ENCODE peak calls at places on chromosomes 5 and 9, in four cellular contexts. I is WTC11, J is K562, K is HepG2. N is an unnamed sample.

GRCh38 chr5:96726802-96727201 is 64.6 kb downstream of the CAST start:
- DNase-seq in I (no peak), J (no peak), K (no peak), N (no peak)

GRCh38 chr5:150412319-150413175 is at the start of gene CD74:
- DNase-seq in I (peak; percentile 75), J (no peak), K (peak; percentile 90), N (no peak)

GRCh38 chr9:79581388-79581787 is 9.6 kb downstream of the TLE4 start:
- DNase-seq in J (no peak), I (no peak), K (no peak), N (no peak)

GRCh38 chr5:17306726-17307091 is 89.3 kb downstream of the BASP1 start:
- DNase-seq in K (no peak), I (no peak), J (no peak), N (no peak)

GRCh38 chr5:76807296-76807695 is 11.5 kb upstream of the F2RL1 start:
- DNase-seq in K (peak; percentile 36), I (no peak), J (no peak), N (no peak)

GRCh38 chr9:14238518-14238917 is 75.4 kb downstream of the NFIB start:
- DNase-seq in K (peak; percentile 40), J (no peak), I (no peak), N (no peak)

GRCh38 chr5:922041-922744 is 29.5 kb downstream of the TRIP13 start:
- DNase-seq in J (no peak), K (no peak), I (no peak), N (no peak)

GRCh38 chr9:129330711-129331279 is 152.7 kb upstream of the IER5L start:
- DNase-seq in K (no peak), I (no peak), J (no peak), N (no peak)

GRCh38 chr5:37533851-37534250 is 154.7 kb downstream of the WDR70 start:
- DNase-seq in I (no peak), J (no peak), K (no peak), N (no peak)

GRCh38 chr5:82004511-82004910 is 32.7 kb downstream of the ATG10 start:
- DNase-seq in K (no peak), J (no peak), I (no peak), N (no peak)

GRCh38 chr5:114387433-114387832 is 25.6 kb downstream of the KCNN2 start:
- DNase-seq in I (no peak), K (no peak), J (no peak), N (no peak)

GRCh38 chr5:66927140-66927539 is 269.5 kb downstream of the CD180 start:
- DNase-seq in I (no peak), K (no peak), J (no peak), N (no peak)

GRCh38 chr9:69427286-69427685 is 102.3 kb downstream of the ENTREP1 start:
- DNase-seq in K (no peak), J (no peak), I (no peak), N (no peak)

GRCh38 chr9:127635198-127635735 is 23.2 kb downstream of the STXBP1 start:
- DNase-seq in J (no peak), I (no peak), K (no peak), N (no peak)

GRCh38 chr5:154878642-154879335 is 20.4 kb downstream of the CNOT8 start:
- DNase-seq in I (no peak), J (no peak), K (no peak), N (no peak)

GRCh38 chr9:109962215-109962614 is 182.2 kb downstream of the PALM2AKAP2 start:
- DNase-seq in J (no peak), I (no peak), K (no peak), N (no peak)

GRCh38 chr9:72292184-72292787 is 72.7 kb downstream of the ZFAND5 start:
- DNase-seq in I (no peak), J (no peak), K (peak; percentile 30), N (no peak)

GRCh38 chr5:141874262-141874964 is 3.8 kb downstream of the PCDH1 start:
- DNase-seq in I (no peak), J (no peak), K (peak; percentile 37), N (no peak)

GRCh38 chr9:106356924-106357323 is 506.0 kb upstream of the ZNF462 start:
- DNase-seq in K (no peak), J (no peak), I (no peak), N (no peak)

GRCh38 chr9:6739218-6739617 is 18.6 kb upstream of the KDM4C start:
- DNase-seq in K (peak; percentile 39), I (no peak), J (no peak), N (peak; percentile 8)

GRCh38 chr9:91059713-91060112 is 258.1 kb downstream of the SYK start:
- DNase-seq in K (no peak), I (no peak), J (no peak), N (no peak)

GRCh38 chr5:34740306-34740891 is 84.3 kb downstream of the RAI14 start:
- DNase-seq in J (no peak), I (no peak), K (no peak), N (no peak)

GRCh38 chr5:74250304-74251102 is 390.0 kb downstream of the ENC1 start:
- DNase-seq in I (no peak), J (no peak), K (no peak), N (no peak)

GRCh38 chr9:71504636-71505035 is 263.7 kb downstream of the CEMIP2 start:
- DNase-seq in I (no peak), K (no peak), J (no peak), N (no peak)

GRCh38 chr5:71528206-71528605 is 58.9 kb upstream of the MCCC2 start:
- DNase-seq in I (no peak), J (no peak), K (no peak), N (no peak)

GRCh38 chr5:168047043-168047668 is 244.3 kb upstream of the WWC1 start:
- DNase-seq in K (peak; percentile 43), I (peak; percentile 72), J (no peak), N (peak; percentile 38)

GRCh38 chr5:17379188-17379951 is 118.7 kb upstream of the TAF11L2 start:
- DNase-seq in K (no peak), I (no peak), J (no peak), N (peak; percentile 63)

GRCh38 chr9:117266855-117267497 is 147.9 kb downstream of the ASTN2 start:
- DNase-seq in J (no peak), I (no peak), K (no peak), N (no peak)

GRCh38 chr5:65926276-65926761 is at the start of gene ERBIN:
- DNase-seq in I (peak; percentile 73), K (peak; percentile 41), J (peak; percentile 57), N (peak; percentile 43)

GRCh38 chr5:65928341-65928752 is 2.0 kb downstream of the ERBIN start:
- DNase-seq in I (no peak), J (no peak), K (no peak), N (no peak)

GRCh38 chr5:65927497-65928340 is 1.3 kb downstream of the ERBIN start:
- DNase-seq in J (no peak), K (peak; percentile 52), I (no peak), N (peak; percentile 43)

GRCh38 chr5:65925601-65926275 is 637 bp upstream of the ERBIN start:
- DNase-seq in J (peak; percentile 89), I (peak; percentile 84), K (peak; percentile 74), N (peak; percentile 83)

DNA sequence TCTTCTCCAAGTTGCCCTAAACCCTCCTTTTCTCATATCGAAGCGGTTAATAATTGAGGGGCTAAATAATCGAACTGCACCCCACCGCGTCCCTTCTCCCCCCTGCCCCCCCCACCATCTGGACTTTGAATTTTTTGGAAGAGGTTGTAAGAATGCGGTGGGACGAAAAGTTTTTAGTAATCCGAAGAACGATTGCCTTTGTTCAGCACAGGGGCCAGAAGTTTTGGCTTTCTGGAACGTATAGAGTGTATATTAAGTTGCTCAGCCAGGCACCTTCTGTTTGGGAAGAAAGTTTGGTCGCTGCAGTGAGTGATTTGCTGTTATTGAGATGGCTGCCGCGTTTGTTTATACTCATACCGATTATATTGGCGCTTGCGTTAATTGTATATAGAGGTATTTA is 518 bp downstream of the ERBIN start:
- DNase-seq in I (no peak), K (no peak), J (no peak), N (no peak)
- TF ChIP-seq ELF4 in I (no peak), K (no peak), J (no peak), N (no peak)

DNA sequence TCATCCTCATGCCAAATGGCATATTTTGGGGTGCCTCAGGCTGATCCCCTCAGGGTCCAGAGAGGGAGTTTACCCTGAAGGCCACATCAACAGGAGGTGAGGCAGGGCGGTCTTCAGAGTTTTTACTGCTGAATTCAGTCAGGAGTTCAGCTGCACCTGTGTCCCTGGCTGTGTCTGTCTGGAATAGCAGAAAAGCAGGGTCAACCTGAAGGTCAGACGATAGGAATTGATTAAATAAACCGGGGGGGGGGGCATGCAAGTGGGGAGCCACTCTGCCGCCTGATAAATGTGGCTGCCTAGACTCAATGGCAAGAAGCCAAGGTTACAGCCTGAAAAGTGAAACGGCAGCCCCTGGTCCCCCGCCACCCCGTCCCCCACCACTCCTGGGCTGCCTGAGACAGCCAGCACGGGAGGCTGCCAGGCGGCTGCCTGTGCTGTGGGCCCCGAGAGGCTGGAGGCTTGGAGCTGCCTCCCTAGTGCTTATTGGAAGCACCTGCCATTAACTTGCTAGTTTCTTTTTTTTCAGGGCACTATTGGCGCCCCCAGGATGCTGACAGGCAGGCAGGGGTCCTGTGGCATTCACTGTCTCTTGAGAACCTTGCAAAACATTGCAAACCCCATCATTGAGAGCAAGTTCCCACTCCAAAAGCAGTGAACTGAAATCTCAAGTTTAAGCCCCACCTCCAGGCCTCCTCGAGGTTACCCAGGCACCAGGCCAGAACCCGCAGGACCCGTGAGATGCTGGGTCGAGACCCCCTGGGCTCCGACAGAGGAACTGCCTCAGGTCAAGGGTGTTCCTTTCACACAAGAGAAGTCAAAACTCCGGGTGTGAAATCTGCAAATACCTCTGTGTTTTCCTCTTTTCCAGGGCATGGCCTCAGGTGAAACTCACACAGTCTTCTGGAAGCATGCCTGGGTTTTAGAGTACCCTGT is 182.5 kb upstream of the PPP1R26 start:
- DNase-seq in K (no peak), I (peak; percentile 13), J (no peak), N (no peak)
- TF ChIP-seq ELF4 in K (no peak), I (no peak), J (no peak), N (no peak)

GRCh38 chr5:134430001-134430569 is 18.4 kb upstream of the CDKN2AIPNL start:
- DNase-seq in K (no peak), J (no peak), I (peak; percentile 33), N (no peak)

GRCh38 chr5:134435525-134435924 is 23.8 kb upstream of the CDKN2AIPNL start:
- DNase-seq in K (no peak), J (no peak), I (no peak), N (no peak)

GRCh38 chr5:134432174-134432573 is 20.5 kb upstream of the CDKN2AIPNL start:
- DNase-seq in I (no peak), J (no peak), K (no peak), N (no peak)

GRCh38 chr5:134436523-134437339 is 25.1 kb upstream of the CDKN2AIPNL start:
- DNase-seq in I (no peak), J (no peak), K (peak; percentile 64), N (no peak)

DNA sequence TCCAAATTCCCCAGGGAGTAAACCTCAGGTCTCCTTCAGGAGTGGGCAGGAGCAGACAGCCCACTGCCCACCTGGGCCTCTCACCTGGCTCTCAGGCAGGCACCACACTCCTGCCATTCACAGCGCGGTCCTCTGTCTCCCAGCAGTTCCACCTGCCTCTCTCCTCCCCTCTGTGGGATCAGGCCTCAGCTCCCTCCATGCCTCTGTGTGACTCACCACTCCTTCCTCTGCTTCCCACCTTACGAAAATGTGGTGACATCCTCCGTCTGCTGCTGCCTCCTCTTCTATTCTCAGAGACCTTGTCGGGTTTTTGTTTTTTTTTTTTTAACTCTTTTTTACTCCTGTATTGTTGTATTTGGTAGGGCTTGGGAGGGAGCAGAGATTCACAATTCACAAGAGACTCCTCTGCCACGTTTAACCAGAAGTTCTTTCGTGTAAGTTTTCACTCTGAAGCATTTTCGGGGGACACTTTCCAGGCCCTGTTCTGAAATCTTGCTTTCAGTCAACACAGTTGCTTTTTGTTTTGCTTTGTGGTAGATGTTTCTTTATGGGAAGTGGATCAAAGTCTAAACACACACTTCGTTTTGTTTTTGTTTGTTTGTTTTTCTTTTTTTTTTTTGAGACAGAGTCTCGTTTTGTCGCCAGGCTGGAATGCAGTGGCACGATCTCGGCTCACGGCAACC is 21.1 kb upstream of the CDKN2AIPNL start:
- DNase-seq in J (no peak), I (no peak), K (no peak), N (no peak)
- TF ChIP-seq ELF4 in J (no peak), I (no peak), K (no peak), N (no peak)

GRCh38 chr5:116576043-116576713 is 1.6 kb upstream of the SEMA6A start:
- DNase-seq in I (peak; percentile 90), J (peak; percentile 81), K (peak; percentile 24), N (peak; percentile 87)
- TF ChIP-seq ELF4 in I (no peak), J (no peak), K (no peak), N (no peak)

N was measured in HEK293T.